ENCODE peak calls at places on chromosomes 1 and 21, in four cellular contexts. One of them, this sample, is unnamed.

GRCh38 chr1:19765623-19766022 is 34.1 kb downstream of the TMCO4 start:
- DNase-seq in left ventricle myocardium inferior: no peak
- DNase-seq in OCI-LY7: no peak
- DNase-seq in nephron progenitor cell: peak; percentile 15
- DNase-seq in this sample: no peak

GRCh38 chr1:41485605-41486004 is 1.1 kb upstream of the EDN2 start:
- DNase-seq in nephron progenitor cell: no peak
- DNase-seq in OCI-LY7: no peak
- DNase-seq in left ventricle myocardium inferior: no peak
- DNase-seq in this sample: no peak

GRCh38 chr1:171742577-171742922 is 685 bp upstream of the VAMP4 start:
- DNase-seq in left ventricle myocardium inferior: peak; percentile 20
- DNase-seq in nephron progenitor cell: peak; percentile 47
- DNase-seq in OCI-LY7: no peak
- DNase-seq in this sample: no peak

GRCh38 chr1:116311756-116312691 is 61.0 kb upstream of the ATP1A1 start:
- DNase-seq in OCI-LY7: no peak
- DNase-seq in left ventricle myocardium inferior: no peak
- DNase-seq in nephron progenitor cell: no peak
- DNase-seq in this sample: no peak

GRCh38 chr1:22641906-22642636 is 1.4 kb upstream of the C1QC start:
- DNase-seq in OCI-LY7: peak; percentile 64
- DNase-seq in nephron progenitor cell: peak; percentile 94
- DNase-seq in left ventricle myocardium inferior: peak; percentile 86
- DNase-seq in this sample: peak; percentile 89

GRCh38 chr1:117615474-117615873 is 9.6 kb downstream of the TENT5C start:
- DNase-seq in left ventricle myocardium inferior: no peak
- DNase-seq in OCI-LY7: peak; percentile 70
- DNase-seq in nephron progenitor cell: no peak
- DNase-seq in this sample: no peak

GRCh38 chr1:21338568-21339401 is 48.5 kb upstream of the ECE1 start:
- DNase-seq in nephron progenitor cell: peak; percentile 67
- DNase-seq in OCI-LY7: no peak
- DNase-seq in left ventricle myocardium inferior: peak; percentile 78
- DNase-seq in this sample: no peak

GRCh38 chr1:160437432-160438319 is 37.3 kb downstream of the VANGL2 start:
- DNase-seq in left ventricle myocardium inferior: no peak
- DNase-seq in OCI-LY7: peak; percentile 72
- DNase-seq in nephron progenitor cell: no peak
- DNase-seq in this sample: no peak

GRCh38 chr21:45818904-45819285 is 162.7 kb upstream of the COL6A1 start:
- DNase-seq in nephron progenitor cell: no peak
- DNase-seq in left ventricle myocardium inferior: no peak
- DNase-seq in OCI-LY7: no peak
- DNase-seq in this sample: no peak

GRCh38 chr1:179860667-179861066 is 16.9 kb downstream of the TOR1AIP2 start:
- DNase-seq in OCI-LY7: no peak
- DNase-seq in left ventricle myocardium inferior: no peak
- DNase-seq in nephron progenitor cell: no peak
- DNase-seq in this sample: no peak

GRCh38 chr1:68379085-68379478 is 70.7 kb downstream of the RPE65 start:
- DNase-seq in left ventricle myocardium inferior: no peak
- DNase-seq in nephron progenitor cell: no peak
- DNase-seq in OCI-LY7: no peak
- DNase-seq in this sample: no peak

GRCh38 chr1:64240209-64240608 is 36.8 kb downstream of the UBE2U start:
- DNase-seq in left ventricle myocardium inferior: no peak
- DNase-seq in OCI-LY7: no peak
- DNase-seq in nephron progenitor cell: no peak
- DNase-seq in this sample: no peak

GRCh38 chr1:180627411-180627810 is 4.4 kb upstream of the XPR1 start:
- DNase-seq in nephron progenitor cell: no peak
- DNase-seq in left ventricle myocardium inferior: no peak
- DNase-seq in OCI-LY7: peak; percentile 21
- DNase-seq in this sample: no peak

GRCh38 chr1:245039196-245039595 is 115.6 kb upstream of the KIF26B start:
- DNase-seq in nephron progenitor cell: no peak
- DNase-seq in OCI-LY7: no peak
- DNase-seq in left ventricle myocardium inferior: no peak
- DNase-seq in this sample: no peak

GRCh38 chr1:17227358-17227915 is 21.5 kb upstream of the PADI3 start:
- DNase-seq in nephron progenitor cell: no peak
- DNase-seq in left ventricle myocardium inferior: no peak
- DNase-seq in OCI-LY7: no peak
- DNase-seq in this sample: no peak

GRCh38 chr1:219354962-219355361 is 181.3 kb downstream of the LYPLAL1 start:
- DNase-seq in left ventricle myocardium inferior: no peak
- DNase-seq in OCI-LY7: no peak
- DNase-seq in nephron progenitor cell: no peak
- DNase-seq in this sample: no peak

GRCh38 chr1:198560093-198560638 is 19.7 kb upstream of the ATP6V1G3 start:
- DNase-seq in OCI-LY7: no peak
- DNase-seq in nephron progenitor cell: no peak
- DNase-seq in left ventricle myocardium inferior: no peak
- DNase-seq in this sample: no peak

GRCh38 chr1:115596080-115596795 is 45.5 kb upstream of the VANGL1 start:
- DNase-seq in nephron progenitor cell: no peak
- DNase-seq in left ventricle myocardium inferior: no peak
- DNase-seq in OCI-LY7: no peak
- DNase-seq in this sample: no peak

GRCh38 chr1:8061673-8062386 is 35.7 kb upstream of the ERRFI1 start:
- DNase-seq in nephron progenitor cell: no peak
- DNase-seq in OCI-LY7: no peak
- DNase-seq in left ventricle myocardium inferior: no peak
- DNase-seq in this sample: no peak

GRCh38 chr1:60923287-60924110 is 158.9 kb upstream of the NFIA start:
- DNase-seq in left ventricle myocardium inferior: no peak
- DNase-seq in OCI-LY7: no peak
- DNase-seq in nephron progenitor cell: no peak
- DNase-seq in this sample: no peak

GRCh38 chr1:198771562-198772153 is 132.8 kb downstream of the PTPRC start:
- DNase-seq in OCI-LY7: peak; percentile 62
- DNase-seq in left ventricle myocardium inferior: no peak
- DNase-seq in nephron progenitor cell: peak; percentile 15
- DNase-seq in this sample: peak; percentile 6

GRCh38 chr1:8660455-8660854 is 157.0 kb downstream of the RERE start:
- DNase-seq in left ventricle myocardium inferior: peak; percentile 54
- DNase-seq in OCI-LY7: peak; percentile 29
- DNase-seq in nephron progenitor cell: no peak
- DNase-seq in this sample: no peak

GRCh38 chr1:41696381-41696780 is 211.9 kb upstream of the EDN2 start:
- DNase-seq in left ventricle myocardium inferior: no peak
- DNase-seq in OCI-LY7: no peak
- DNase-seq in nephron progenitor cell: no peak
- DNase-seq in this sample: no peak

GRCh38 chr1:111948209-111949131 is 41.0 kb downstream of the KCND3 start:
- DNase-seq in OCI-LY7: no peak
- DNase-seq in nephron progenitor cell: peak; percentile 17
- DNase-seq in left ventricle myocardium inferior: peak; percentile 67
- DNase-seq in this sample: no peak

GRCh38 chr1:223628233-223628632 is 37.3 kb downstream of the CAPN8 start:
- DNase-seq in left ventricle myocardium inferior: peak; percentile 35
- DNase-seq in nephron progenitor cell: peak; percentile 66
- DNase-seq in OCI-LY7: peak; percentile 59
- DNase-seq in this sample: peak; percentile 57

GRCh38 chr1:151934048-151934493 is 24.8 kb upstream of the THEM4 start:
- DNase-seq in nephron progenitor cell: peak; percentile 42
- DNase-seq in OCI-LY7: peak; percentile 64
- DNase-seq in left ventricle myocardium inferior: no peak
- DNase-seq in this sample: peak; percentile 55

GRCh38 chr1:181135815-181136737 is 47.6 kb downstream of the IER5 start:
- DNase-seq in OCI-LY7: no peak
- DNase-seq in nephron progenitor cell: no peak
- DNase-seq in left ventricle myocardium inferior: no peak
- DNase-seq in this sample: no peak

GRCh38 chr1:180973360-180973759 is 49.3 kb downstream of the STX6 start:
- DNase-seq in nephron progenitor cell: no peak
- DNase-seq in OCI-LY7: no peak
- DNase-seq in left ventricle myocardium inferior: no peak
- DNase-seq in this sample: no peak

GRCh38 chr1:52345252-52345651 is 20.8 kb downstream of the CC2D1B start:
- DNase-seq in left ventricle myocardium inferior: no peak
- DNase-seq in nephron progenitor cell: no peak
- DNase-seq in OCI-LY7: no peak
- DNase-seq in this sample: no peak

GRCh38 chr21:44517175-44517899 is 22.7 kb downstream of the KRTAP10-1 start:
- DNase-seq in nephron progenitor cell: peak; percentile 62
- DNase-seq in OCI-LY7: peak; percentile 61
- DNase-seq in left ventricle myocardium inferior: no peak
- DNase-seq in this sample: no peak

GRCh38 chr1:246765521-246765920 is 41.3 kb downstream of the SCCPDH start:
- DNase-seq in nephron progenitor cell: no peak
- DNase-seq in left ventricle myocardium inferior: no peak
- DNase-seq in OCI-LY7: no peak
- DNase-seq in this sample: no peak

GRCh38 chr1:6998267-6998666 is 213.0 kb downstream of the CAMTA1 start:
- DNase-seq in left ventricle myocardium inferior: peak; percentile 29
- DNase-seq in nephron progenitor cell: no peak
- DNase-seq in OCI-LY7: no peak
- DNase-seq in this sample: no peak

GRCh38 chr1:242710847-242711246 is 186.3 kb upstream of the PLD5 start:
- DNase-seq in nephron progenitor cell: no peak
- DNase-seq in OCI-LY7: no peak
- DNase-seq in left ventricle myocardium inferior: no peak
- DNase-seq in this sample: no peak

GRCh38 chr1:97202481-97202880 is 480.9 kb downstream of the PTBP2 start:
- DNase-seq in left ventricle myocardium inferior: no peak
- DNase-seq in nephron progenitor cell: no peak
- DNase-seq in OCI-LY7: no peak
- DNase-seq in this sample: no peak

GRCh38 chr1:219659682-219660081 is 46.8 kb upstream of the ZC3H11B start:
- DNase-seq in OCI-LY7: no peak
- DNase-seq in left ventricle myocardium inferior: no peak
- DNase-seq in nephron progenitor cell: no peak
- DNase-seq in this sample: peak; percentile 12

GRCh38 chr1:94383966-94384408 is 34.2 kb upstream of the ABCD3 start:
- DNase-seq in nephron progenitor cell: no peak
- DNase-seq in left ventricle myocardium inferior: no peak
- DNase-seq in OCI-LY7: no peak
- DNase-seq in this sample: no peak

GRCh38 chr1:15051898-15052528 is 101.5 kb upstream of the TMEM51 start:
- DNase-seq in OCI-LY7: no peak
- DNase-seq in nephron progenitor cell: no peak
- DNase-seq in left ventricle myocardium inferior: no peak
- DNase-seq in this sample: no peak

GRCh38 chr1:21574464-21575151 is 65.4 kb downstream of the ALPL start:
- DNase-seq in nephron progenitor cell: peak; percentile 54
- DNase-seq in OCI-LY7: no peak
- DNase-seq in left ventricle myocardium inferior: peak; percentile 77
- DNase-seq in this sample: no peak

GRCh38 chr1:167499106-167499505 is 19.2 kb downstream of the CD247 start:
- DNase-seq in nephron progenitor cell: no peak
- DNase-seq in left ventricle myocardium inferior: no peak
- DNase-seq in OCI-LY7: peak; percentile 48
- DNase-seq in this sample: no peak
- TF ChIP-seq CTCF in nephron progenitor cell: no peak
- TF ChIP-seq CTCF in left ventricle myocardium inferior: no peak
- TF ChIP-seq CTCF in OCI-LY7: peak; percentile 60
- TF ChIP-seq CTCF in this sample: no peak

DNA sequence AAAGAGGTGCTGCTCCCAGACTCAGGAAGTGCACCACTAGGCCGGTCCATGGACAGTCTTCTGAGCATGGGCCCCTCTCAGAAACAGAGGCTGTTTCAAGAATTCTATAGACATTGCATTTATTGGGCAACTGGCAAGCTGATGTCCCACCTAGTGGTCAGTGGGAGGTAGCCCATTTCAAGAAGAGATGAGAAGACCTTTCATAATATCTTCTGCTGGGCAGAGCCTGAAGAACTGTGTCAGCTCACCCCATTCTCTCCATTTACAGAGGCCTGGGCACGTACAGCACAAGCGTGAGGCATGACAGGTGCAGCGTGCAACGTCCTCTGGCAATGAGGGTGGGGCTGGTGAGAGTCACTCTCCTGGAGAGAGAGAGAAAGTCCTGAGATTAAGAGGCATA is 216.0 kb downstream of the DYRK1A start:
- DNase-seq in nephron progenitor cell: no peak
- DNase-seq in left ventricle myocardium inferior: no peak
- DNase-seq in OCI-LY7: peak; percentile 29
- DNase-seq in this sample: peak; percentile 61
- TF ChIP-seq CTCF in nephron progenitor cell: peak; percentile 41
- TF ChIP-seq CTCF in left ventricle myocardium inferior: peak; percentile 67
- TF ChIP-seq CTCF in OCI-LY7: peak; percentile 60
- TF ChIP-seq CTCF in this sample: peak; percentile 33

GRCh38 chr21:42618713-42619112 is 34.7 kb upstream of the PDE9A start:
- DNase-seq in nephron progenitor cell: no peak
- DNase-seq in OCI-LY7: peak; percentile 18
- DNase-seq in left ventricle myocardium inferior: no peak
- DNase-seq in this sample: no peak
- TF ChIP-seq CTCF in nephron progenitor cell: no peak
- TF ChIP-seq CTCF in OCI-LY7: peak; percentile 34
- TF ChIP-seq CTCF in left ventricle myocardium inferior: no peak
- TF ChIP-seq CTCF in this sample: no peak

GRCh38 chr1:40305871-40306270 is 11.2 kb downstream of the COL9A2 start:
- DNase-seq in OCI-LY7: no peak
- DNase-seq in nephron progenitor cell: no peak
- DNase-seq in left ventricle myocardium inferior: no peak
- DNase-seq in this sample: no peak

GRCh38 chr1:40307186-40307585 is 9.9 kb downstream of the COL9A2 start:
- DNase-seq in OCI-LY7: no peak
- DNase-seq in left ventricle myocardium inferior: no peak
- DNase-seq in nephron progenitor cell: no peak
- DNase-seq in this sample: no peak

GRCh38 chr1:40306296-40306695 is 10.8 kb downstream of the COL9A2 start:
- DNase-seq in OCI-LY7: no peak
- DNase-seq in nephron progenitor cell: no peak
- DNase-seq in left ventricle myocardium inferior: no peak
- DNase-seq in this sample: no peak

GRCh38 chr1:40303790-40304189 is 13.3 kb downstream of the COL9A2 start:
- DNase-seq in OCI-LY7: no peak
- DNase-seq in left ventricle myocardium inferior: no peak
- DNase-seq in nephron progenitor cell: no peak
- DNase-seq in this sample: no peak

DNA sequence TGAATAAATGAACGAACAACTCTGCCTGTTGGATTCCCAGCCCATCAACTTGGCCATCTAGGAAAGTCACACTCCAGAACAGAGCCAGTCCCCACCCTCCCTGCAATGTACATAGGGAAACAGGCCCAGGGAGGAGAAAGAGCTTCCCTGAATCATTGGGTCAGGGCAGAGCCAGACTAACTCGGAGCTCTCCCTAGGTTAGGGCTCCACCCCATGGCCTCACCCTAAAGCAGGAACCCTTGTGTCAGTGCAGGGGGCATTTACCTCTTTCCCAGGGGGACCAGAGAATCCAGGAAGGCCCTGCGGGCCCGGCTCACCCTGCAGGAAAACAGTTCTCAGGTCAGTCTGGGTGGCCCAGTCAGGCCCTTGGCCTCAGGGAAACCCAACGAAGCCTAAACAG is 11.6 kb downstream of the COL9A2 start:
- DNase-seq in nephron progenitor cell: no peak
- DNase-seq in OCI-LY7: peak; percentile 50
- DNase-seq in left ventricle myocardium inferior: no peak
- DNase-seq in this sample: no peak
- TF ChIP-seq CTCF in nephron progenitor cell: no peak
- TF ChIP-seq CTCF in OCI-LY7: peak; percentile 64
- TF ChIP-seq CTCF in left ventricle myocardium inferior: peak; percentile 29
- TF ChIP-seq CTCF in this sample: no peak

This sample was measured in GM13976.